ENCODE peak calls at places on chromosome 9, in seven cellular contexts. Z, Q, M, X, V, D and L are unnamed samples. For H3K36me3, the result is how much of the 10 kb centered on the place peaks cover.

GRCh38 chr9:32378993-32379729 is 5.3 kb upstream of the ACO1 start:
- DNase-seq in X (no peak), D (peak), V (peak), M (peak), Z (no peak), Q (peak), L (peak)

GRCh38 chr9:347667-348292 is 133.1 kb downstream of the DOCK8 start:
- DNase-seq in Z (no peak), X (no peak), M (no peak), V (peak), D (peak), Q (no peak), L (no peak)

GRCh38 chr9:70091553-70091952 is 47.9 kb downstream of the MAMDC2 start:
- DNase-seq in D (no peak), V (no peak), X (no peak), Z (no peak), Q (no peak), M (no peak), L (no peak)

GRCh38 chr9:128719919-128720605 is 3.9 kb downstream of the ZDHHC12 start:
- DNase-seq in M (no peak), D (no peak), Q (no peak), X (no peak), Z (no peak), V (no peak), L (no peak)

GRCh38 chr9:36517131-36517530 is 55.6 kb upstream of the MELK start:
- DNase-seq in Z (no peak), M (no peak), D (no peak), V (no peak), Q (no peak), X (no peak), L (no peak)

GRCh38 chr9:120904061-120904998 is 22.3 kb downstream of the TRAF1 start:
- DNase-seq in M (no peak), Z (no peak), X (no peak), V (peak), D (no peak), Q (no peak), L (no peak)

GRCh38 chr9:10272830-10273229 is 340.0 kb downstream of the PTPRD start:
- DNase-seq in M (no peak), Q (no peak), X (no peak), D (no peak), V (no peak), Z (no peak), L (no peak)

GRCh38 chr9:88826651-88827245 is 164.5 kb upstream of the S1PR3 start:
- DNase-seq in D (peak), M (no peak), Q (no peak), X (no peak), Z (no peak), V (no peak), L (no peak)

GRCh38 chr9:136861874-136862457 is 4.1 kb downstream of the EDF1 start:
- DNase-seq in D (no peak), Q (no peak), Z (no peak), X (no peak), V (no peak), M (no peak), L (no peak)

GRCh38 chr9:33307067-33307466 is 16.8 kb downstream of the NFX1 start:
- DNase-seq in Q (no peak), X (no peak), M (no peak), D (no peak), V (no peak), Z (no peak), L (no peak)

GRCh38 chr9:70639853-70640814 is 225.7 kb upstream of the KLF9 start:
- DNase-seq in V (peak), M (no peak), Q (no peak), Z (no peak), D (peak), X (no peak), L (no peak)

GRCh38 chr9:129387822-129388221 is 209.8 kb upstream of the IER5L start:
- DNase-seq in M (no peak), Z (no peak), D (no peak), Q (no peak), X (no peak), V (no peak), L (no peak)

GRCh38 chr9:40926404-40927259 is 201.8 kb downstream of the FOXD4L6 start:
- DNase-seq in Q (no peak), Z (no peak), X (peak), M (no peak), D (no peak), V (no peak), L (no peak)

GRCh38 chr9:74729129-74729710 is 158.5 kb downstream of the TRPM6 start:
- DNase-seq in M (no peak), Q (no peak), X (no peak), V (no peak), Z (no peak), D (peak), L (no peak)
- H3K4me3 ChIP-seq in M (no peak), Q (no peak), X (no peak), V (no peak), Z (peak), D (peak), L (no peak)

GRCh38 chr9:124333180-124333579 is 75.4 kb downstream of the NEK6 start:
- DNase-seq in X (no peak), V (no peak), Q (no peak), D (no peak), Z (no peak), M (no peak), L (no peak)
- H3K36me3 ChIP-seq in X (under half), V (under half), Q (half or more), D (half or more), Z (half or more), M (under half), L (half or more)

GRCh38 chr9:98796364-98797101 is at the start of gene ANKS6:
- DNase-seq in V (peak), Z (peak), M (peak), Q (peak), X (peak), D (peak), L (peak)

GRCh38 chr9:98795295-98795955 is 930 bp downstream of the ANKS6 start:
- DNase-seq in M (no peak), X (peak), Q (no peak), Z (peak), D (no peak), V (no peak), L (no peak)

GRCh38 chr9:98795970-98796363 is 388 bp downstream of the ANKS6 start:
- DNase-seq in Z (no peak), D (peak), Q (no peak), X (peak), V (peak), M (no peak), L (peak)

GRCh38 chr9:98793031-98793430 is 3.3 kb downstream of the ANKS6 start:
- DNase-seq in M (no peak), V (no peak), Q (no peak), D (no peak), X (no peak), Z (peak), L (no peak)

GRCh38 chr9:98794802-98795201 is 1.6 kb downstream of the ANKS6 start:
- DNase-seq in V (no peak), X (peak), D (no peak), M (no peak), Z (peak), Q (no peak), L (no peak)
- H3K4me3 ChIP-seq in V (no peak), X (no peak), D (peak), M (no peak), Z (no peak), Q (no peak), L (no peak)

DNA sequence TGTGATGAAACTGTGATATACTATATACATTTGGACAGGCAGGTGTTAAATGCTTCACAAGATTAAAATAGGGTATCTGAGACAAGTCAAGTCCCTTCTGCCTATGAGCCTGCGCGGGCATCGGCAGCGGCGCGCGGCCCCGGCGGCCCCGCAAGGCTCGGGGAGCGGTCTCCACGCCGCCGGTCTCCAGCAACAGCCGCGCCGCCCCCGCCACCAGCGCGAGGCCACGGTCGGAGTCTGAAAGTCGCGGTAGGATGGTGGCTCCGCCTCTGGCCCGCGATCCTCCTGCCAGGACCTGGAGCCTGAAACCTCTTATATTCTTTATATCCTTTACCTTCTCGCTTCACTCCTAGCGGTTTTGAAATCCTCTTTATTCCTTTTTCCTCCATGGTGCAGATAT is 99.4 kb downstream of the INSL6 start:
- DNase-seq in V (no peak), Q (no peak), Z (no peak), X (no peak), D (no peak), M (no peak), L (no peak)
- H3K36me3 ChIP-seq in V (under half), Q (under half), Z (half or more), X (under half), D (half or more), M (under half), L (under half)

GRCh38 chr9:131438190-131438589 is 44.3 kb downstream of the PRRC2B start:
- DNase-seq in Z (no peak), Q (no peak), X (no peak), V (no peak), D (no peak), M (no peak), L (no peak)

GRCh38 chr9:131434673-131435072 is 40.8 kb downstream of the PRRC2B start:
- DNase-seq in V (no peak), D (no peak), M (no peak), X (no peak), Z (no peak), Q (no peak), L (no peak)

GRCh38 chr9:131436386-131436785 is 42.5 kb downstream of the PRRC2B start:
- DNase-seq in V (no peak), X (no peak), M (no peak), D (no peak), Z (no peak), Q (no peak), L (no peak)

GRCh38 chr9:131439224-131439623 is 45.3 kb downstream of the PRRC2B start:
- DNase-seq in X (no peak), Q (no peak), M (no peak), D (no peak), Z (no peak), V (no peak), L (no peak)

DNA sequence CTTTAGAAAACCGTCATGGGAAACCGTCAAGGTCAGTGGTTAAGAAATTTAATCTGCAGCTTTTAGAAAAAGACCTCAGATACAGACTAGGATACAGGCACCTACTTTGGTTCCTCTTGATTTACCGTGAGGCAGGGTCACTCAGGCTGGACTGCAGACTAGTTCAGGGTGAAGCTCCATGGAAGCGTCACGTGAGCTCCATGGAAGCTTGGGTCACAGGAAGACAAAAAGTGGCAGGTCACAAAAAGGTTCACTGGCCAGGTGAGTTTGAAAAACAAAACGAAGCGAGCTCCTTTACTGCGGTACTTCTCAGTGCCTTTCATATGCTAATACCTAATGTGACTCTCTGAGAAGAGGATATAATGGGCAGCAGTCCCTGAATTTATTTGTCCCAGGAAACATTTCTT is 43.0 kb downstream of the PRRC2B start:
- DNase-seq in X (no peak), V (no peak), M (no peak), D (no peak), Q (no peak), Z (no peak), L (no peak)
- H3K4me3 ChIP-seq in X (no peak), V (no peak), M (no peak), D (no peak), Q (no peak), Z (no peak), L (no peak)

DNA sequence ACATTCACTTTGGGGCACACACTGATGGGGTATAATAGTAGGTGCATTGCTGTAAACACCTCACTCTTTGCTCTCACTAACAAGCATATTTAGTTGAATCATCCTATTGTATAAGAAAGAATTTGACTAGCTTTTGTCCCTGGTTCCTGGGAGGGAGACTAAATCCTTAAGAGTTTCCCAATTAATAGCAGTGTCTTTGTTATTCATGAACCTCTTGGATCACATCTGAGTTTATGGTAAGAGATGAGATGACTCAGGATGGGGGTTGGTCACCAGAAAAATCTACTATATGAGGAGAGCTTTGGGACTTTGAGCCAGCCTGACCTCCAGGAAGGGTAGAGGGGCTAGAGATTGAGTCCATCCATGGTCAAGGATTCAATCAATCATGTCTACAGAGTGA is 56.8 kb downstream of the PUM3 start:
- DNase-seq in Q (no peak), M (no peak), V (no peak), Z (no peak), D (no peak), X (no peak), L (no peak)
- H3K36me3 ChIP-seq in Q (under half), M (under half), V (half or more), Z (under half), D (half or more), X (half or more), L (under half)

GRCh38 chr9:135079018-135079417 is 8.4 kb upstream of the OLFM1 start:
- DNase-seq in D (no peak), Q (no peak), M (peak), Z (peak), X (peak), V (no peak), L (no peak)

GRCh38 chr9:135076876-135077430 is 10.5 kb upstream of the OLFM1 start:
- DNase-seq in Q (no peak), V (no peak), Z (peak), M (peak), X (no peak), D (no peak), L (no peak)

GRCh38 chr9:135076143-135076875 is 11.2 kb upstream of the OLFM1 start:
- DNase-seq in Q (no peak), X (no peak), D (no peak), M (peak), V (no peak), Z (peak), L (no peak)

GRCh38 chr9:135078361-135078821 is 9.1 kb upstream of the OLFM1 start:
- DNase-seq in M (peak), D (no peak), V (no peak), Q (no peak), X (no peak), Z (peak), L (no peak)

GRCh38 chr9:135077497-135078200 is 9.8 kb upstream of the OLFM1 start:
- DNase-seq in Q (no peak), Z (peak), M (peak), V (no peak), D (peak), X (peak), L (no peak)
- H3K4me3 ChIP-seq in Q (no peak), Z (no peak), M (no peak), V (no peak), D (no peak), X (no peak), L (no peak)

GRCh38 chr9:132183715-132184114 is 21.9 kb downstream of the NTNG2 start:
- DNase-seq in M (no peak), Q (no peak), X (no peak), D (no peak), Z (no peak), V (no peak), L (no peak)

GRCh38 chr9:132183134-132183533 is 21.3 kb downstream of the NTNG2 start:
- DNase-seq in Q (no peak), X (no peak), V (no peak), D (no peak), Z (no peak), M (no peak), L (no peak)

GRCh38 chr9:132185164-132186009 is 23.5 kb downstream of the NTNG2 start:
- DNase-seq in Q (no peak), V (no peak), Z (no peak), M (no peak), D (no peak), X (no peak), L (no peak)

GRCh38 chr9:132190966-132191365 is 29.1 kb downstream of the NTNG2 start:
- DNase-seq in Z (no peak), M (no peak), V (no peak), Q (no peak), D (no peak), X (no peak), L (no peak)

GRCh38 chr9:132187006-132187760 is 25.3 kb downstream of the NTNG2 start:
- DNase-seq in X (no peak), Q (no peak), Z (no peak), D (no peak), V (no peak), M (no peak), L (no peak)
- H3K36me3 ChIP-seq in X (under half), Q (under half), Z (under half), D (under half), V (under half), M (under half), L (under half)